ENCODE peak calls at places on chromosomes 1 and 21, in ten cellular contexts. One of them, this sample, is unnamed.

GRCh38 chr1:1173793-1174415 is at the start of gene TTLL10:
- DNase-seq in CD8-positive, alpha-beta memory T cell: no peak
- DNase-seq in fibroblast of the aortic adventitia: no peak
- DNase-seq in A549: no peak
- DNase-seq in amygdala: no peak
- DNase-seq in AG20443: no peak
- DNase-seq in smooth muscle cell of the brain vasculature: no peak
- DNase-seq in NB4: no peak
- DNase-seq in AG09319: no peak
- DNase-seq in epithelial cell of prostate: no peak
- DNase-seq in this sample: no peak

GRCh38 chr1:23344987-23345472 is 946 bp upstream of the HNRNPR start:
- DNase-seq in A549: no peak
- DNase-seq in epithelial cell of prostate: no peak
- DNase-seq in fibroblast of the aortic adventitia: no peak
- DNase-seq in smooth muscle cell of the brain vasculature: no peak
- DNase-seq in AG09319: no peak
- DNase-seq in AG20443: no peak
- DNase-seq in CD8-positive, alpha-beta memory T cell: no peak
- DNase-seq in NB4: no peak
- DNase-seq in amygdala: no peak
- DNase-seq in this sample: no peak

GRCh38 chr1:218878369-218878768 is 295.3 kb upstream of the LYPLAL1 start:
- DNase-seq in NB4: peak; percentile 40
- DNase-seq in fibroblast of the aortic adventitia: peak; percentile 76
- DNase-seq in smooth muscle cell of the brain vasculature: no peak
- DNase-seq in A549: peak; percentile 30
- DNase-seq in amygdala: no peak
- DNase-seq in CD8-positive, alpha-beta memory T cell: no peak
- DNase-seq in epithelial cell of prostate: no peak
- DNase-seq in AG20443: no peak
- DNase-seq in AG09319: peak; percentile 52
- DNase-seq in this sample: no peak

GRCh38 chr1:117612517-117613248 is 6.8 kb downstream of the TENT5C start:
- DNase-seq in NB4: peak; percentile 89
- DNase-seq in CD8-positive, alpha-beta memory T cell: no peak
- DNase-seq in AG20443: peak; percentile 61
- DNase-seq in fibroblast of the aortic adventitia: peak; percentile 80
- DNase-seq in epithelial cell of prostate: peak; percentile 44
- DNase-seq in amygdala: no peak
- DNase-seq in A549: peak; percentile 32
- DNase-seq in smooth muscle cell of the brain vasculature: no peak
- DNase-seq in AG09319: peak; percentile 24
- DNase-seq in this sample: peak; percentile 51

GRCh38 chr1:18182518-18183160 is 75.0 kb downstream of the IGSF21 start:
- DNase-seq in smooth muscle cell of the brain vasculature: no peak
- DNase-seq in A549: peak; percentile 6
- DNase-seq in AG09319: no peak
- DNase-seq in epithelial cell of prostate: no peak
- DNase-seq in NB4: peak; percentile 4
- DNase-seq in fibroblast of the aortic adventitia: no peak
- DNase-seq in CD8-positive, alpha-beta memory T cell: no peak
- DNase-seq in amygdala: no peak
- DNase-seq in AG20443: no peak
- DNase-seq in this sample: no peak

GRCh38 chr1:181318858-181319235 is 164.5 kb upstream of the CACNA1E start:
- DNase-seq in NB4: peak; percentile 16
- DNase-seq in A549: no peak
- DNase-seq in epithelial cell of prostate: no peak
- DNase-seq in AG20443: no peak
- DNase-seq in CD8-positive, alpha-beta memory T cell: no peak
- DNase-seq in fibroblast of the aortic adventitia: peak; percentile 9
- DNase-seq in AG09319: no peak
- DNase-seq in amygdala: no peak
- DNase-seq in smooth muscle cell of the brain vasculature: no peak
- DNase-seq in this sample: no peak

GRCh38 chr1:192376387-192376786 is 59.6 kb downstream of the RGS21 start:
- DNase-seq in fibroblast of the aortic adventitia: no peak
- DNase-seq in smooth muscle cell of the brain vasculature: no peak
- DNase-seq in epithelial cell of prostate: no peak
- DNase-seq in CD8-positive, alpha-beta memory T cell: no peak
- DNase-seq in A549: no peak
- DNase-seq in amygdala: no peak
- DNase-seq in AG09319: no peak
- DNase-seq in NB4: no peak
- DNase-seq in AG20443: no peak
- DNase-seq in this sample: no peak

GRCh38 chr21:37615962-37616361 is 249.4 kb downstream of the DYRK1A start:
- DNase-seq in A549: no peak
- DNase-seq in AG09319: no peak
- DNase-seq in fibroblast of the aortic adventitia: no peak
- DNase-seq in amygdala: no peak
- DNase-seq in smooth muscle cell of the brain vasculature: no peak
- DNase-seq in AG20443: no peak
- DNase-seq in epithelial cell of prostate: no peak
- DNase-seq in CD8-positive, alpha-beta memory T cell: no peak
- DNase-seq in NB4: no peak
- DNase-seq in this sample: no peak

GRCh38 chr1:41359211-41360073 is 1.8 kb upstream of the FOXO6 start:
- DNase-seq in AG09319: no peak
- DNase-seq in amygdala: no peak
- DNase-seq in CD8-positive, alpha-beta memory T cell: no peak
- DNase-seq in A549: no peak
- DNase-seq in NB4: no peak
- DNase-seq in smooth muscle cell of the brain vasculature: no peak
- DNase-seq in epithelial cell of prostate: no peak
- DNase-seq in AG20443: peak; percentile 53
- DNase-seq in fibroblast of the aortic adventitia: peak; percentile 78
- DNase-seq in this sample: no peak

GRCh38 chr1:28058971-28059878 is 29.2 kb downstream of the EYA3 start:
- DNase-seq in CD8-positive, alpha-beta memory T cell: no peak
- DNase-seq in fibroblast of the aortic adventitia: no peak
- DNase-seq in NB4: peak; percentile 23
- DNase-seq in epithelial cell of prostate: no peak
- DNase-seq in A549: no peak
- DNase-seq in AG20443: no peak
- DNase-seq in amygdala: no peak
- DNase-seq in AG09319: no peak
- DNase-seq in smooth muscle cell of the brain vasculature: no peak
- DNase-seq in this sample: no peak

GRCh38 chr1:179151908-179152682 is 70.2 kb downstream of the TOR3A start:
- DNase-seq in epithelial cell of prostate: no peak
- DNase-seq in NB4: no peak
- DNase-seq in amygdala: no peak
- DNase-seq in fibroblast of the aortic adventitia: no peak
- DNase-seq in AG09319: no peak
- DNase-seq in CD8-positive, alpha-beta memory T cell: no peak
- DNase-seq in A549: peak; percentile 40
- DNase-seq in smooth muscle cell of the brain vasculature: no peak
- DNase-seq in AG20443: no peak
- DNase-seq in this sample: no peak

GRCh38 chr1:164641353-164641730 is 82.4 kb downstream of the PBX1 start:
- DNase-seq in fibroblast of the aortic adventitia: no peak
- DNase-seq in amygdala: no peak
- DNase-seq in epithelial cell of prostate: no peak
- DNase-seq in NB4: no peak
- DNase-seq in AG20443: peak; percentile 64
- DNase-seq in CD8-positive, alpha-beta memory T cell: no peak
- DNase-seq in AG09319: no peak
- DNase-seq in A549: no peak
- DNase-seq in smooth muscle cell of the brain vasculature: no peak
- DNase-seq in this sample: no peak

GRCh38 chr1:20184997-20185833 is 681 bp upstream of the UBXN10 start:
- DNase-seq in epithelial cell of prostate: no peak
- DNase-seq in A549: no peak
- DNase-seq in AG09319: no peak
- DNase-seq in amygdala: no peak
- DNase-seq in CD8-positive, alpha-beta memory T cell: peak; percentile 60
- DNase-seq in NB4: peak; percentile 78
- DNase-seq in smooth muscle cell of the brain vasculature: no peak
- DNase-seq in fibroblast of the aortic adventitia: no peak
- DNase-seq in AG20443: no peak
- DNase-seq in this sample: peak; percentile 6

GRCh38 chr1:207079706-207080246 is 8.9 kb upstream of the C4BPB start:
- DNase-seq in amygdala: no peak
- DNase-seq in CD8-positive, alpha-beta memory T cell: no peak
- DNase-seq in smooth muscle cell of the brain vasculature: no peak
- DNase-seq in NB4: no peak
- DNase-seq in AG20443: no peak
- DNase-seq in epithelial cell of prostate: no peak
- DNase-seq in AG09319: no peak
- DNase-seq in A549: no peak
- DNase-seq in fibroblast of the aortic adventitia: no peak
- DNase-seq in this sample: no peak

GRCh38 chr1:35053433-35053832 is 21.7 kb upstream of the ZMYM6 start:
- DNase-seq in epithelial cell of prostate: no peak
- DNase-seq in fibroblast of the aortic adventitia: no peak
- DNase-seq in amygdala: no peak
- DNase-seq in AG09319: no peak
- DNase-seq in AG20443: no peak
- DNase-seq in A549: no peak
- DNase-seq in smooth muscle cell of the brain vasculature: no peak
- DNase-seq in CD8-positive, alpha-beta memory T cell: no peak
- DNase-seq in NB4: no peak
- DNase-seq in this sample: no peak

GRCh38 chr1:169044971-169045370 is 61.5 kb upstream of the ATP1B1 start:
- DNase-seq in epithelial cell of prostate: no peak
- DNase-seq in AG20443: no peak
- DNase-seq in A549: no peak
- DNase-seq in NB4: peak; percentile 91
- DNase-seq in amygdala: no peak
- DNase-seq in CD8-positive, alpha-beta memory T cell: no peak
- DNase-seq in AG09319: no peak
- DNase-seq in fibroblast of the aortic adventitia: no peak
- DNase-seq in smooth muscle cell of the brain vasculature: no peak
- DNase-seq in this sample: no peak

GRCh38 chr1:176957603-176958002 is 206.9 kb downstream of the ASTN1 start:
- DNase-seq in epithelial cell of prostate: no peak
- DNase-seq in amygdala: no peak
- DNase-seq in fibroblast of the aortic adventitia: no peak
- DNase-seq in AG20443: no peak
- DNase-seq in NB4: no peak
- DNase-seq in CD8-positive, alpha-beta memory T cell: no peak
- DNase-seq in A549: no peak
- DNase-seq in smooth muscle cell of the brain vasculature: no peak
- DNase-seq in AG09319: no peak
- DNase-seq in this sample: no peak

This sample was measured in AML-193.